ENCODE peak calls at places on chromosomes 6 and 20, in four cellular contexts. G, X, Z and D are unnamed samples.
A peak's percentile ranks its signal among the peaks of the same experiment; 100 is the strongest.

GRCh38 chr20:47220161-47220582 is 136.3 kb downstream of the ZMYND8 start:
- DNase-seq in G (peak; percentile 61), X (peak; percentile 49), Z (peak; percentile 67), D (peak; percentile 61)

GRCh38 chr6:99349620-99350141 is at the start of gene FAXC:
- DNase-seq in G (peak; percentile 88), X (peak; percentile 44), Z (peak; percentile 75), D (peak; percentile 9)

GRCh38 chr6:26141378-26141901 is 54.2 kb downstream of the HFE start:
- DNase-seq in G (no peak), X (no peak), Z (no peak), D (peak; percentile 46)

GRCh38 chr6:20479075-20479871 is 55.0 kb upstream of the CDKAL1 start:
- DNase-seq in G (peak; percentile 28), X (no peak), Z (no peak), D (no peak)

GRCh38 chr6:5308066-5308465 is 46.8 kb downstream of the FARS2 start:
- DNase-seq in G (no peak), X (no peak), Z (no peak), D (no peak)

GRCh38 chr6:161038229-161039003 is 46.8 kb downstream of the MAP3K4 start:
- DNase-seq in G (no peak), X (peak; percentile 42), Z (no peak), D (no peak)

GRCh38 chr6:1031671-1032070 is 280.2 kb upstream of the FOXQ1 start:
- DNase-seq in G (no peak), X (no peak), Z (no peak), D (no peak)

GRCh38 chr6:158669145-158670035 is 19.5 kb downstream of the SYTL3 start:
- DNase-seq in G (no peak), X (no peak), Z (no peak), D (no peak)

GRCh38 chr6:170209354-170210025 is 81.4 kb downstream of the DLL1 start:
- DNase-seq in G (peak; percentile 36), X (no peak), Z (no peak), D (no peak)

GRCh38 chr20:51497542-51498467 is 44.7 kb downstream of the NFATC2 start:
- DNase-seq in G (no peak), X (no peak), Z (no peak), D (no peak)
- TF ChIP-seq MAX in G (no peak), X (no peak), Z (no peak), D (no peak)

GRCh38 chr6:4010035-4010434 is 68.9 kb downstream of the FAM217A start:
- DNase-seq in G (no peak), X (no peak), Z (no peak), D (no peak)
- TF ChIP-seq MAX in G (no peak), X (no peak), Z (no peak), D (no peak)

GRCh38 chr6:71478834-71479541 is 190.4 kb downstream of the OGFRL1 start:
- DNase-seq in G (no peak), X (peak; percentile 17), Z (no peak), D (no peak)
- TF ChIP-seq MAX in G (no peak), X (no peak), Z (no peak), D (no peak)

DNA sequence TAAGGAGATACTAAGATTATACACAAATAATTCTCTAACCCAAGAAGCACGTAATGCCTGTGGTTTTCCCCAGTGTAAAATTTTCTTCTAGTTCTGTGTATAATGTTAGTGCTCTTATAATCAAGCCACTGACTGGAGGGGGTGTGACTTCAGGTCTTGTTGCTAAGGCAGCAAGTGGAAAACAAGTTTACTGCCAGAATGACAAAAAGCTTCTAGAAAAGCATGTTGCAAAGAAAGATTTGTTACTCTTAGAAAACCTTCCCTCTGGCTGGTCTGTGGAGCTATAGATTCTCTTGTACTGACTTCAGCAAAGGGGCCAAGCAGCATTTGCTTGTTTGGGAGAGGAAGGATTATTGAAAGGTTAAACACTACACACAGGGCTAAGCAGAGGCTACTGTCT is 288.8 kb downstream of the BTBD9 start:
- DNase-seq in G (no peak), X (no peak), Z (no peak), D (no peak)
- TF ChIP-seq MAX in G (no peak), X (no peak), Z (no peak), D (no peak)

GRCh38 chr20:63132715-63133471 is 83.0 kb downstream of the YTHDF1 start:
- DNase-seq in G (no peak), X (no peak), Z (peak; percentile 7), D (no peak)
- TF ChIP-seq MAX in G (no peak), X (no peak), Z (no peak), D (no peak)